ENCODE peak calls at places on chromosomes 4 and X, in nine cellular contexts. O, I, T, Y, A, X, J, L and K are unnamed samples.
A peak's percentile ranks its signal among the peaks of the same experiment; 100 is the strongest.

GRCh38 chr4:189267312-189267965 is 673.2 kb upstream of the FRG1 start:
- DNase-seq in O (no peak), I (no peak), T (no peak), Y (no peak), A (no peak), X (no peak), J (no peak), L (no peak), K (no peak)

GRCh38 chrX:37846934-37847732 is at the start of gene DYNLT3:
- DNase-seq in O (peak; percentile 76), I (peak; percentile 52), T (peak; percentile 92), Y (peak; percentile 88), A (peak; percentile 77), X (peak; percentile 88), J (peak; percentile 69), L (peak; percentile 75), K (no peak)

GRCh38 chr4:89837385-89837995 is 529 bp upstream of the SNCA start:
- DNase-seq in O (peak; percentile 27), I (peak; percentile 16), T (no peak), Y (peak; percentile 26), A (peak; percentile 86), X (peak; percentile 72), J (peak; percentile 5), L (no peak), K (peak; percentile 64)

GRCh38 chr4:18021720-18022571 is at the start of gene LCORL:
- DNase-seq in O (peak; percentile 94), I (peak; percentile 95), T (peak; percentile 98), Y (peak; percentile 97), A (peak; percentile 99), X (peak; percentile 98), J (peak; percentile 76), L (peak; percentile 95), K (peak; percentile 95)

GRCh38 chrX:17788439-17788838 is 51.1 kb downstream of the SCML1 start:
- DNase-seq in O (peak; percentile 24), I (peak; percentile 16), T (peak; percentile 64), Y (peak; percentile 40), A (peak; percentile 8), X (peak; percentile 30), J (peak; percentile 1), L (no peak), K (peak; percentile 3)

GRCh38 chrX:87409113-87409841 is 108.3 kb upstream of the KLHL4 start:
- DNase-seq in O (peak; percentile 94), I (peak; percentile 24), T (peak; percentile 69), Y (peak; percentile 82), A (peak; percentile 85), X (no peak), J (no peak), L (no peak), K (peak; percentile 0)

GRCh38 chr4:82851318-82851717 is 39.6 kb downstream of the SEC31A start:
- DNase-seq in O (no peak), I (no peak), T (no peak), Y (no peak), A (no peak), X (no peak), J (no peak), L (no peak), K (no peak)

GRCh38 chr4:23166919-23167318 is 474.2 kb downstream of the GBA3 start:
- DNase-seq in O (no peak), I (no peak), T (no peak), Y (no peak), A (no peak), X (no peak), J (no peak), L (no peak), K (peak; percentile 2)

GRCh38 chr4:66443020-66443419 is 772.7 kb upstream of the EPHA5 start:
- DNase-seq in O (no peak), I (no peak), T (no peak), Y (no peak), A (no peak), X (no peak), J (no peak), L (no peak), K (no peak)

GRCh38 chrX:1480082-1480785 is 27.5 kb upstream of the ASMTL start:
- DNase-seq in O (no peak), I (no peak), T (peak; percentile 16), Y (no peak), A (no peak), X (no peak), J (no peak), L (peak; percentile 17), K (no peak)

GRCh38 chrX:39809326-39809725 is 288.4 kb downstream of the BCOR start:
- DNase-seq in O (peak; percentile 81), I (peak; percentile 82), T (no peak), Y (no peak), A (peak; percentile 82), X (no peak), J (no peak), L (no peak), K (peak; percentile 74)

DNA sequence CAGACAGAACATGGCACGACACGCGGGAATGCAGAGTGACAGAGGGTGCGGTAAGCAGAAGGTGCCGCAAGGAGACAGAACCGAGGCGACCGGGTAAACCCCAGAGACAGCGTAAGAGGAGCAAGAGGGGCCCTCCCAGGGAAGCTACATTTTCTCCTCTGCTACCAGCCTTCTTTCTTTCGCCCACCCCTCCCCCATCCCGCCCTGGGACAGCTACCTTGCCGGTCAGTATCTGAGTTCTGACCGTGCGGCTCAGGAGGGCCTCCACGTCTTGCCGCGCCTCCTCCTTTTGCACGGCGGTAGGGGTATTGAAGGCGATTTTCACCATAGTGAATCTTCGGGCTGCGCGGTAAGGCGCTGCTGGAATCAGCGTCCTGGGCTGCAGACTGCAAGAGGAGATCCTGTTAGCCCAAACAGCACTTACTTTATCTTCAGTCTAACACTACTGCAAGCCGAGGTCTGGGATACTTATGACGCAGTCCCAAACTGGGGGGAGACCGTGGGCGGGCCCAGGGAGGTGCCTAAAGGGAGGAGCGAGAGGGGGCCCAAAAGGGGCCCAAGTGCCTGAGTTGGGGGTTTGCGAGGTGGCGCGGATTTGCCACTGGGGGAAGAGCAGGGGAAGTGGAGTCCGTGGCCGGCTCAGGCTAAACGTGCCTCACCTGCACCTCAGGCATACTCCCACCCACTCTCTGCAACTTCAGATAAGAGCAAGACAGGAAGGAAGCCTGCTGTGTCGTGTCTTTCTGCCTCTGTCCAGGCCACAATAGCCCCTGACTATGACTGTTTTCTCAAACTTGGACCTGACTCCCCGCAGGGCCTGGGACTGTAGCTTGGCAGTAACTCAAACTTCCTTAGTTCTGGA is at the start of gene ITM2A:
- DNase-seq in O (no peak), I (no peak), T (peak; percentile 55), Y (peak; percentile 35), A (no peak), X (peak; percentile 58), J (peak; percentile 22), L (peak; percentile 63), K (no peak)
- H3K27ac ChIP-seq in O (no peak within 1 kb of the TSS), I (no peak within 1 kb of the TSS), T (peak within 1 kb of the TSS; percentile 73), Y (no peak within 1 kb of the TSS), A (peak within 1 kb of the TSS; percentile 64), X (no peak within 1 kb of the TSS), J (peak within 1 kb of the TSS; percentile 75), L (peak within 1 kb of the TSS; percentile 73), K (no peak within 1 kb of the TSS)

DNA sequence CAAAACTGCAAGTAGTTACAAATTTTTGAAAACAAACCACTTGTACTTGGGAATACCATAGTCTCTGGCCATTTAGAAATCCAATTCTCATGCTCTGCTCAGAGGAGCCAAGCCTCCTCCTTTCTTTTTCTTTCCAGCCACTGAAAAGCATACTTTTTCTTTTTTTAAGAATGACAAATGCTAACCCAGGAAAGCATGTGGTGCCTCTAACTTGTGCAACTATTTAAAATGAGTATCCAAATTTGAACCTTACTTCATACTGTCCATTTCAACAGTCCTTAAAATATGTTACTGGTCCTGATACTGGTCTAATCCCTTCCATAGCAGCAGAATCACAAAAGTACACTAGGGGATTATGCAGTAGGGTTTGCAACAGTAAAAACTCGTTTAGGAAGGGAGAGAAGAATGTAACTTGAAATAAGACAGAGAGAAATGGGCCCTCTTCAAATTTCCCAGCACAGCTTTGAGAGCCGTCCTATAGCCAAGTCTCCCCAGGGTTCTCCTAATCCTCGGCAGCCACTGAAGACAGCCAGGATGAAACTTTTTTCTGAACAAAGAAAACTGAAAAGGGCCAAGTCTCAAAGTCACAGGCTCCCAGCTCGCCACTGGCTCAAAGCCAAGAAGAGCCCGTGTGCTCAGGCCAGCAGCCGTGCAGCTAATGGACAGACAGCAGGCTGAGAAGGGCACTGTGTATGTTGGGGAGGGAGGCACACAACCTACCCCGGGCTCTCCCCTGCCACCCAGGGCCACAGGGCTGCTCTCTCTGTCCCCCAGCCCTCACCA is 39.5 kb downstream of the GPC4 start:
- DNase-seq in O (no peak), I (no peak), T (no peak), Y (peak; percentile 16), A (peak; percentile 11), X (peak; percentile 18), J (no peak), L (no peak), K (no peak)
- H3K27me3 ChIP-seq in O (no peaks in the 10 kb centered on the region), I (no peaks in the 10 kb centered on the region), T (no peaks in the 10 kb centered on the region), Y (no peaks in the 10 kb centered on the region), A (no peaks in the 10 kb centered on the region), X (no peaks in the 10 kb centered on the region), J (no peaks in the 10 kb centered on the region), L (no peaks in the 10 kb centered on the region), K (no peaks in the 10 kb centered on the region)

GRCh38 chrX:21940356-21940829 is at the start of gene SMS:
- DNase-seq in O (peak; percentile 75), I (peak; percentile 75), T (peak; percentile 89), Y (peak; percentile 83), A (peak; percentile 73), X (peak; percentile 60), J (peak; percentile 39), L (peak; percentile 58), K (no peak)

GRCh38 chrX:21947671-21948070 is 7.2 kb downstream of the SMS start:
- DNase-seq in O (no peak), I (no peak), T (no peak), Y (no peak), A (no peak), X (no peak), J (no peak), L (no peak), K (no peak)

GRCh38 chrX:21946925-21947641 is 6.6 kb downstream of the SMS start:
- DNase-seq in O (peak; percentile 73), I (peak; percentile 64), T (no peak), Y (no peak), A (peak; percentile 64), X (peak; percentile 78), J (no peak), L (no peak), K (no peak)

GRCh38 chrX:21944136-21944615 is 3.7 kb downstream of the SMS start:
- DNase-seq in O (no peak), I (no peak), T (no peak), Y (no peak), A (no peak), X (peak; percentile 17), J (no peak), L (no peak), K (no peak)

GRCh38 chrX:21943460-21944135 is 3.1 kb downstream of the SMS start:
- DNase-seq in O (peak; percentile 93), I (peak; percentile 92), T (no peak), Y (no peak), A (peak; percentile 91), X (no peak), J (no peak), L (no peak), K (peak; percentile 80)
- H3K27ac ChIP-seq in O (peak overlapping the region; percentile 78), I (peak overlapping the region; percentile 86), T (no peak overlapping the region), Y (peak overlapping the region; percentile 23), A (peak overlapping the region; percentile 85), X (no peak overlapping the region), J (no peak overlapping the region), L (no peak overlapping the region), K (peak overlapping the region; percentile 89)

GRCh38 chrX:140480765-140481164 is 24.1 kb downstream of the SOX3 start:
- DNase-seq in O (peak; percentile 93), I (no peak), T (no peak), Y (no peak), A (no peak), X (no peak), J (no peak), L (no peak), K (no peak)
- H3K27me3 ChIP-seq in O (no peaks in the 10 kb centered on the region), I (no peaks in the 10 kb centered on the region), T (no peaks in the 10 kb centered on the region), Y (no peaks in the 10 kb centered on the region), A (no peaks in the 10 kb centered on the region), X (no peaks in the 10 kb centered on the region), J (no peaks in the 10 kb centered on the region), L (no peaks in the 10 kb centered on the region), K (no peaks in the 10 kb centered on the region)